ENCODE peak calls at places on chromosomes 11 and 22, in four cellular contexts. V is RWPE1, U is Kasumi-1, O is epithelial cell of esophagus. J is an unnamed sample.

GRCh38 chr11:69472766-69473519 is 8.5 kb upstream of the LINC01488 start:
- DNase-seq in V (no peak), U (no peak), O (no peak), J (no peak)

GRCh38 chr11:117525866-117526265 is 198.2 kb downstream of the CEP164 start:
- DNase-seq in V (no peak), U (no peak), O (no peak), J (no peak)

GRCh38 chr22:44837481-44837880 is 85.1 kb downstream of the ARHGAP8 start:
- DNase-seq in V (no peak), U (no peak), O (no peak), J (no peak)

GRCh38 chr11:68266121-68266891 is 5.5 kb downstream of the C11orf24 start:
- DNase-seq in V (no peak), U (no peak), O (no peak), J (no peak)

GRCh38 chr22:46336119-46337078 is 885 bp downstream of the TRMU start:
- DNase-seq in V (no peak), U (no peak), O (peak), J (no peak)

GRCh38 chr22:19730662-19731360 is 7.5 kb downstream of the GP1BB start:
- DNase-seq in V (peak), U (peak), O (peak), J (peak)

GRCh38 chr11:119012629-119013170 is 5.4 kb downstream of the RPS25 start:
- DNase-seq in V (no peak), U (no peak), O (no peak), J (no peak)

GRCh38 chr11:15327786-15328231 is 213.1 kb downstream of the INSC start:
- DNase-seq in V (peak), U (peak), O (peak), J (no peak)

GRCh38 chr22:25437414-25438160 is 126.9 kb upstream of the GRK3 start:
- DNase-seq in V (no peak), U (no peak), O (no peak), J (no peak)

GRCh38 chr11:128187829-128188228 is 399.5 kb downstream of the ETS1 start:
- DNase-seq in V (no peak), U (no peak), O (no peak), J (no peak)

GRCh38 chr11:32094931-32095330 is 4.1 kb downstream of the RCN1 start:
- DNase-seq in V (no peak), U (no peak), O (no peak), J (no peak)

GRCh38 chr22:27573280-27573711 is 228.3 kb downstream of the MN1 start:
- DNase-seq in V (no peak), U (no peak), O (no peak), J (no peak)

GRCh38 chr11:57598831-57599155 is 1.3 kb downstream of the SERPING1 start:
- DNase-seq in V (no peak), U (no peak), O (no peak), J (no peak)

GRCh38 chr11:111715142-111715816 is 50.9 kb downstream of the PPP2R1B start:
- DNase-seq in V (no peak), U (no peak), O (no peak), J (peak)

GRCh38 chr11:126682590-126682989 is 318.0 kb downstream of the KIRREL3 start:
- DNase-seq in V (no peak), U (no peak), O (no peak), J (no peak)

GRCh38 chr22:20549232-20549841 is 41.9 kb downstream of the MED15 start:
- DNase-seq in V (no peak), U (peak), O (no peak), J (peak)

GRCh38 chr11:113555071-113555739 is 80.0 kb upstream of the DRD2 start:
- DNase-seq in V (no peak), U (no peak), O (no peak), J (no peak)

GRCh38 chr11:67332081-67332691 is 21.2 kb downstream of the POLD4 start:
- DNase-seq in V (no peak), U (no peak), O (peak), J (no peak)

GRCh38 chr11:79864882-79865281 is 424.1 kb upstream of the TENM4 start:
- DNase-seq in V (no peak), U (no peak), O (peak), J (no peak)

GRCh38 chr11:110948112-110948511 is 235.9 kb upstream of the ARHGAP20 start:
- DNase-seq in V (no peak), U (no peak), O (no peak), J (no peak)

GRCh38 chr11:65448418-65449196 is 26.0 kb downstream of the NEAT1 start:
- DNase-seq in V (no peak), U (no peak), O (peak), J (no peak)

GRCh38 chr22:36411589-36412258 is 24.0 kb upstream of the MYH9 start:
- DNase-seq in V (no peak), U (no peak), O (peak), J (no peak)

GRCh38 chr22:47092896-47093311 is 330.5 kb downstream of the TBC1D22A start:
- DNase-seq in V (no peak), U (no peak), O (peak), J (no peak)

GRCh38 chr11:111069076-111069475 is 176.4 kb upstream of the POU2AF2 start:
- DNase-seq in V (no peak), U (no peak), O (peak), J (no peak)

GRCh38 chr22:49490692-49491091 is 337.0 kb downstream of the BRD1 start:
- DNase-seq in V (no peak), U (no peak), O (no peak), J (no peak)

GRCh38 chr22:30763815-30764686 is 69.4 kb downstream of the OSBP2 start:
- DNase-seq in V (peak), U (peak), O (peak), J (peak)

GRCh38 chr11:62579252-62579651 is 5.6 kb upstream of the EEF1G start:
- DNase-seq in V (no peak), U (no peak), O (no peak), J (no peak)

GRCh38 chr22:45587638-45588481 is 83.8 kb upstream of the ATXN10 start:
- DNase-seq in V (peak), U (no peak), O (peak), J (no peak)

GRCh38 chr11:44611687-44612437 is 46.4 kb downstream of the CD82 start:
- DNase-seq in V (no peak), U (peak), O (no peak), J (no peak)